ENCODE peak calls at places on chromosomes 12 and 14, in five cellular contexts. Y is psoas muscle, H is AG09309, P is AG20443, O is MCF 10A. S is an unnamed sample.

GRCh38 chr14:101034986-101035385 is 131.5 kb upstream of the RTL1 start:
- DNase-seq in Y (no peak), H (no peak), P (no peak), O (no peak), S (no peak)

GRCh38 chr14:58752782-58753181 is 115.0 kb downstream of the DACT1 start:
- DNase-seq in Y (peak), H (no peak), P (no peak), O (peak), S (peak)

GRCh38 chr14:35406811-35407630 is 2.5 kb upstream of the NFKBIA start:
- DNase-seq in Y (no peak), H (no peak), P (peak), O (peak), S (peak)

GRCh38 chr12:79692249-79692619 is 1.5 kb upstream of the PAWR start:
- DNase-seq in Y (no peak), H (no peak), P (no peak), O (no peak), S (no peak)

GRCh38 chr14:59228416-59228815 is 39.9 kb downstream of the DAAM1 start:
- DNase-seq in Y (no peak), H (no peak), P (no peak), O (no peak), S (no peak)

GRCh38 chr12:6887460-6887859 is 14.4 kb upstream of the SPSB2 start:
- DNase-seq in Y (no peak), H (no peak), P (no peak), O (no peak), S (no peak)

GRCh38 chr12:26787125-26787495 is 45.9 kb downstream of the ITPR2 start:
- DNase-seq in Y (no peak), H (no peak), P (peak), O (peak), S (peak)

GRCh38 chr12:67320614-67321305 is 51.6 kb downstream of the CAND1 start:
- DNase-seq in Y (no peak), H (no peak), P (no peak), O (no peak), S (peak)

GRCh38 chr14:104820669-104821228 is 19.8 kb downstream of the ZBTB42 start:
- DNase-seq in Y (peak), H (no peak), P (peak), O (peak), S (peak)

GRCh38 chr12:990649-991349 is at the start of gene ERC1:
- DNase-seq in Y (peak), H (peak), P (peak), O (peak), S (peak)

GRCh38 chr14:90561031-90561430 is 164.2 kb downstream of the CALM1 start:
- DNase-seq in Y (peak), H (no peak), P (no peak), O (no peak), S (no peak)

GRCh38 chr14:102795060-102795925 is 18.0 kb downstream of the TRAF3 start:
- DNase-seq in Y (no peak), H (peak), P (peak), O (peak), S (peak)

GRCh38 chr12:67630373-67631088 is 18.0 kb upstream of the DYRK2 start:
- DNase-seq in Y (peak), H (no peak), P (no peak), O (no peak), S (no peak)

GRCh38 chr14:105945891-105946290 is 419.5 kb downstream of the TMEM121 start:
- DNase-seq in Y (no peak), H (no peak), P (no peak), O (peak), S (no peak)

GRCh38 chr12:65834146-65834935 is 10.1 kb downstream of the HMGA2 start:
- DNase-seq in Y (no peak), H (no peak), P (no peak), O (no peak), S (no peak)